ENCODE peak calls at places on chromosomes 2 and 18, in four cellular contexts. One of them, this sample, is unnamed.

GRCh38 chr2:160246356-160246755 is 46.3 kb upstream of the ITGB6 start:
- DNase-seq in RWPE1: no peak
- DNase-seq in BJ: no peak
- DNase-seq in HFF-Myc: no peak
- DNase-seq in this sample: no peak

GRCh38 chr2:150472122-150472899 is 15.2 kb downstream of the RND3 start:
- DNase-seq in RWPE1: no peak
- DNase-seq in HFF-Myc: no peak
- DNase-seq in BJ: peak
- DNase-seq in this sample: no peak

GRCh38 chr18:56139792-56140254 is 498.6 kb downstream of the TXNL1 start:
- DNase-seq in BJ: peak
- DNase-seq in HFF-Myc: no peak
- DNase-seq in RWPE1: no peak
- DNase-seq in this sample: no peak

GRCh38 chr2:220510668-220511067 is 883.2 kb downstream of the SLC4A3 start:
- DNase-seq in RWPE1: no peak
- DNase-seq in HFF-Myc: no peak
- DNase-seq in BJ: no peak
- DNase-seq in this sample: no peak

GRCh38 chr2:58055027-58055786 is 8.6 kb downstream of the VRK2 start:
- DNase-seq in BJ: no peak
- DNase-seq in HFF-Myc: no peak
- DNase-seq in RWPE1: no peak
- DNase-seq in this sample: no peak

GRCh38 chr2:203354966-203355365 is 26.8 kb downstream of the ABI2 start:
- DNase-seq in HFF-Myc: no peak
- DNase-seq in RWPE1: no peak
- DNase-seq in BJ: no peak
- DNase-seq in this sample: no peak

GRCh38 chr2:40406485-40407289 is 45.2 kb downstream of the SLC8A1 start:
- DNase-seq in BJ: no peak
- DNase-seq in RWPE1: no peak
- DNase-seq in HFF-Myc: no peak
- DNase-seq in this sample: no peak

GRCh38 chr18:62329676-62330454 is 4.8 kb downstream of the TNFRSF11A start:
- DNase-seq in RWPE1: no peak
- DNase-seq in HFF-Myc: no peak
- DNase-seq in BJ: peak
- DNase-seq in this sample: no peak

GRCh38 chr2:109172556-109173105 is 43.6 kb downstream of the SH3RF3 start:
- DNase-seq in HFF-Myc: no peak
- DNase-seq in RWPE1: no peak
- DNase-seq in BJ: no peak
- DNase-seq in this sample: no peak

GRCh38 chr18:28067346-28067745 is 109.6 kb downstream of the CDH2 start:
- DNase-seq in BJ: no peak
- DNase-seq in HFF-Myc: no peak
- DNase-seq in RWPE1: no peak
- DNase-seq in this sample: no peak

GRCh38 chr2:240142859-240143258 is 2.4 kb upstream of the OTOS start:
- DNase-seq in RWPE1: no peak
- DNase-seq in BJ: no peak
- DNase-seq in HFF-Myc: no peak
- DNase-seq in this sample: no peak

GRCh38 chr2:124983595-124983994 is 958.5 kb downstream of the CNTNAP5 start:
- DNase-seq in BJ: peak
- DNase-seq in HFF-Myc: no peak
- DNase-seq in RWPE1: peak
- DNase-seq in this sample: no peak

GRCh38 chr18:21915546-21915945 is 175.0 kb downstream of the MIB1 start:
- DNase-seq in HFF-Myc: no peak
- DNase-seq in RWPE1: no peak
- DNase-seq in BJ: no peak
- DNase-seq in this sample: no peak

GRCh38 chr2:170567427-170567826 is 147.7 kb upstream of the SP5 start:
- DNase-seq in BJ: no peak
- DNase-seq in HFF-Myc: no peak
- DNase-seq in RWPE1: no peak
- DNase-seq in this sample: no peak

GRCh38 chr18:76451475-76452331 is 43.3 kb downstream of the ZNF516 start:
- DNase-seq in RWPE1: no peak
- DNase-seq in BJ: no peak
- DNase-seq in HFF-Myc: no peak
- DNase-seq in this sample: no peak

GRCh38 chr2:195051401-195051800 is 605.6 kb upstream of the SLC39A10 start:
- DNase-seq in HFF-Myc: no peak
- DNase-seq in RWPE1: no peak
- DNase-seq in BJ: no peak
- DNase-seq in this sample: no peak

GRCh38 chr2:191835539-191836350 is 11.1 kb downstream of the CAVIN2 start:
- DNase-seq in BJ: no peak
- DNase-seq in HFF-Myc: no peak
- DNase-seq in RWPE1: peak
- DNase-seq in this sample: no peak

GRCh38 chr2:70964596-70965386 is 13.6 kb upstream of the ANKRD53 start:
- DNase-seq in BJ: no peak
- DNase-seq in HFF-Myc: no peak
- DNase-seq in RWPE1: peak
- DNase-seq in this sample: no peak

GRCh38 chr2:238593678-238594077 is 167.0 kb downstream of the ASB1 start:
- DNase-seq in HFF-Myc: no peak
- DNase-seq in BJ: no peak
- DNase-seq in RWPE1: no peak
- DNase-seq in this sample: no peak

GRCh38 chr2:11494310-11494709 is 28.3 kb upstream of the E2F6 start:
- DNase-seq in RWPE1: no peak
- DNase-seq in BJ: no peak
- DNase-seq in HFF-Myc: no peak
- DNase-seq in this sample: no peak

GRCh38 chr2:11395389-11395788 is 51.0 kb upstream of the ROCK2 start:
- DNase-seq in BJ: no peak
- DNase-seq in HFF-Myc: no peak
- DNase-seq in RWPE1: no peak
- DNase-seq in this sample: no peak

GRCh38 chr2:172038604-172039003 is 38.9 kb downstream of the METAP1D start:
- DNase-seq in HFF-Myc: peak
- DNase-seq in RWPE1: peak
- DNase-seq in BJ: peak
- DNase-seq in this sample: peak

GRCh38 chr2:19783935-19784334 is 117.8 kb downstream of the TTC32 start:
- DNase-seq in BJ: no peak
- DNase-seq in RWPE1: no peak
- DNase-seq in HFF-Myc: no peak
- DNase-seq in this sample: no peak

GRCh38 chr2:14941151-14941631 is 308.7 kb downstream of the LRATD1 start:
- DNase-seq in BJ: no peak
- DNase-seq in RWPE1: no peak
- DNase-seq in HFF-Myc: no peak
- DNase-seq in this sample: no peak

GRCh38 chr2:70091816-70092215 is 4.5 kb downstream of the PCBP1 start:
- DNase-seq in BJ: no peak
- DNase-seq in RWPE1: no peak
- DNase-seq in HFF-Myc: no peak
- DNase-seq in this sample: no peak

GRCh38 chr2:189899101-189899500 is 114.9 kb downstream of the PMS1 start:
- DNase-seq in RWPE1: no peak
- DNase-seq in HFF-Myc: no peak
- DNase-seq in BJ: no peak
- DNase-seq in this sample: no peak

GRCh38 chr2:196851068-196851467 is 41.9 kb upstream of the C2orf66 start:
- DNase-seq in HFF-Myc: no peak
- DNase-seq in RWPE1: no peak
- DNase-seq in BJ: no peak
- DNase-seq in this sample: no peak

GRCh38 chr2:209160800-209161588 is 262.9 kb upstream of the MAP2 start:
- DNase-seq in HFF-Myc: no peak
- DNase-seq in RWPE1: no peak
- DNase-seq in BJ: no peak
- DNase-seq in this sample: no peak

GRCh38 chr2:165081276-165081675 is 122.6 kb downstream of the SCN3A start:
- DNase-seq in HFF-Myc: no peak
- DNase-seq in BJ: no peak
- DNase-seq in RWPE1: no peak
- DNase-seq in this sample: no peak

GRCh38 chr2:10137053-10137843 is 14.7 kb downstream of the RRM2 start:
- DNase-seq in RWPE1: peak
- DNase-seq in BJ: no peak
- DNase-seq in HFF-Myc: no peak
- DNase-seq in this sample: no peak

GRCh38 chr2:71935291-71935848 is 212.3 kb downstream of the CYP26B1 start:
- DNase-seq in HFF-Myc: no peak
- DNase-seq in BJ: peak
- DNase-seq in RWPE1: no peak
- DNase-seq in this sample: peak

GRCh38 chr2:160869411-160869810 is 290.8 kb upstream of the TANK start:
- DNase-seq in BJ: peak
- DNase-seq in HFF-Myc: peak
- DNase-seq in RWPE1: peak
- DNase-seq in this sample: peak

GRCh38 chr2:42931818-42932195 is 139.4 kb upstream of the HAAO start:
- DNase-seq in HFF-Myc: no peak
- DNase-seq in RWPE1: no peak
- DNase-seq in BJ: no peak
- DNase-seq in this sample: no peak

GRCh38 chr18:34661464-34662087 is 48.5 kb upstream of the DTNA start:
- DNase-seq in HFF-Myc: peak
- DNase-seq in BJ: no peak
- DNase-seq in RWPE1: peak
- DNase-seq in this sample: peak
- TF ChIP-seq CTCF in HFF-Myc: peak
- TF ChIP-seq CTCF in BJ: peak
- TF ChIP-seq CTCF in RWPE1: peak
- TF ChIP-seq CTCF in this sample: peak

DNA sequence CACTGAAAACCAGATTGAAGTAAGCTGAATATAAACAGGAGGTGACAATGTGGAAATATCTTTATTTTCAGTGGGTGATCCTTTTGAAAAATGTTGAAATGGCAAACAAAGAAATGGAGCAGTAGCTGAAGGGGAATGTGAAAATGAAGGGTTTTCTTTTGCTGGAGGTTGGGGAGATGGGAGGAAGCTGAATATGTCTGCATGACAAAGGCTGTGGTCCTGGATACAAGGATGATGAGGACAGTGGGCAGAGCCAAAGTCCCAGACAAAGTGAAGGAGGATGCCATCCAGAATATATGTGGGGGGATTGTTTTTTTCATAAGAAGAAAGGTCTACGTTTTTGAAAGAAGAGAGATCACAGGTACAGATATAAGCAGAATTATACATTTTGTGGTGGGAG is 6.7 kb downstream of the ALS2 start:
- DNase-seq in HFF-Myc: no peak
- DNase-seq in RWPE1: no peak
- DNase-seq in BJ: no peak
- DNase-seq in this sample: no peak
- TF ChIP-seq CTCF in HFF-Myc: no peak
- TF ChIP-seq CTCF in RWPE1: no peak
- TF ChIP-seq CTCF in BJ: no peak
- TF ChIP-seq CTCF in this sample: no peak

GRCh38 chr2:84421791-84422190 is 37.3 kb downstream of the SUCLG1 start:
- DNase-seq in RWPE1: no peak
- DNase-seq in BJ: no peak
- DNase-seq in HFF-Myc: no peak
- DNase-seq in this sample: no peak

GRCh38 chr2:84421197-84421596 is 37.9 kb downstream of the SUCLG1 start:
- DNase-seq in HFF-Myc: no peak
- DNase-seq in BJ: no peak
- DNase-seq in RWPE1: no peak
- DNase-seq in this sample: no peak

GRCh38 chr2:84427235-84428138 is 31.6 kb downstream of the SUCLG1 start:
- DNase-seq in BJ: peak
- DNase-seq in RWPE1: no peak
- DNase-seq in HFF-Myc: no peak
- DNase-seq in this sample: no peak

GRCh38 chr2:84429328-84429727 is 29.8 kb downstream of the SUCLG1 start:
- DNase-seq in BJ: no peak
- DNase-seq in RWPE1: no peak
- DNase-seq in HFF-Myc: no peak
- DNase-seq in this sample: no peak

DNA sequence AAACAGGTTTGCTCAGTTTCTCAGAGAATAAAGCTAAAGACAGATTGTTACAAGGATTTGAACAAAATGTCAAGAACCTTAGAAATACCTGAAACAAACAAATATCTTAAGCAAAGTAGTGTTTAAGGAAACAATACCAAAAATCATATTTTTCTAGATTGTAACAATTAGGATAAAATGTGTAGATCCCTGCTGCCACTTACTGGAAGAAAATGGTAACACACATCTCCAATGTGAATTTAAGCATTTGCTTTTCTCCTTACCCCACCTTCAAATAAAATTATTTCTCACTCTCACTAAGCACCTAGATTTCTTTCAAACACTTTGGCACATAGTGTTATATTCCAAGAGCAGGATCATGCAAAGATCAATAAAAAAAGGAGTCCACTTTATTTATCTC is 34.9 kb downstream of the SUCLG1 start:
- DNase-seq in BJ: no peak
- DNase-seq in RWPE1: peak
- DNase-seq in HFF-Myc: no peak
- DNase-seq in this sample: no peak
- TF ChIP-seq CTCF in BJ: peak
- TF ChIP-seq CTCF in RWPE1: peak
- TF ChIP-seq CTCF in HFF-Myc: peak
- TF ChIP-seq CTCF in this sample: peak

DNA sequence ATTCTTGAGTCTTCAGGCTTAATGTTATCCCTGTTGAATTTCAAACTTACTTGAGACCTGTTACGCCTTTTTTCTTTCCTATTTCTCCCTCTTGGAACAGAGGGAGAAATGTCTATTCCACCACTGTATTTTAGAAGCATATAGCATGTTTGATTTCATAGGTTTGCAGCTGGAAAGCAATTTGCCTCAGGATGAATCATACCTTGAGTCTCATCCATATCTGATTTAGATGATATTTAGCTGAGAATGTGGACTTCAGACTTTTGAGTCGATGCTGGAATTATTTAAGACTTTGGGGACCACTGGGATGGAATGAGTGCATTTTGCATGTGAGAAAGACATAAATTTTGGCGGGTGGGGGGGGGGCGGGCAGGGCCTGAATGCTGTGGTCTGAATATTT is 282.8 kb upstream of the STON1 start:
- DNase-seq in HFF-Myc: no peak
- DNase-seq in RWPE1: no peak
- DNase-seq in BJ: no peak
- DNase-seq in this sample: no peak
- TF ChIP-seq CTCF in HFF-Myc: no peak
- TF ChIP-seq CTCF in RWPE1: no peak
- TF ChIP-seq CTCF in BJ: no peak
- TF ChIP-seq CTCF in this sample: no peak

This sample was measured in AG09319.